ENCODE peak calls at places on chromosomes 5 and 9, in six cellular contexts. One of them, this sample, is unnamed.

GRCh38 chr5:141369994-141370848 is at the start of gene PCDHGB3:
- DNase-seq in left ventricle myocardium inferior: peak
- DNase-seq in neuronal stem cell: no peak
- DNase-seq in CD8-positive, alpha-beta T cell: no peak
- DNase-seq in fibroblast of lung: peak
- DNase-seq in spleen: no peak
- DNase-seq in this sample: peak

GRCh38 chr5:135877570-135878155 is 18.0 kb downstream of the IL9 start:
- DNase-seq in fibroblast of lung: no peak
- DNase-seq in neuronal stem cell: no peak
- DNase-seq in spleen: no peak
- DNase-seq in left ventricle myocardium inferior: no peak
- DNase-seq in CD8-positive, alpha-beta T cell: peak
- DNase-seq in this sample: no peak

GRCh38 chr5:26024774-26025173 is 1013.6 kb downstream of the CDH9 start:
- DNase-seq in spleen: no peak
- DNase-seq in CD8-positive, alpha-beta T cell: no peak
- DNase-seq in fibroblast of lung: no peak
- DNase-seq in left ventricle myocardium inferior: no peak
- DNase-seq in neuronal stem cell: no peak
- DNase-seq in this sample: no peak

GRCh38 chr5:116576043-116576713 is 1.6 kb upstream of the SEMA6A start:
- DNase-seq in spleen: peak
- DNase-seq in left ventricle myocardium inferior: peak
- DNase-seq in CD8-positive, alpha-beta T cell: no peak
- DNase-seq in neuronal stem cell: peak
- DNase-seq in fibroblast of lung: peak
- DNase-seq in this sample: peak

GRCh38 chr5:156411-157072 is 34.8 kb upstream of the LRRC14B start:
- DNase-seq in neuronal stem cell: no peak
- DNase-seq in left ventricle myocardium inferior: no peak
- DNase-seq in spleen: peak
- DNase-seq in CD8-positive, alpha-beta T cell: peak
- DNase-seq in fibroblast of lung: no peak
- DNase-seq in this sample: no peak

GRCh38 chr5:11422342-11422741 is 481.9 kb downstream of the CTNND2 start:
- DNase-seq in CD8-positive, alpha-beta T cell: no peak
- DNase-seq in left ventricle myocardium inferior: no peak
- DNase-seq in spleen: no peak
- DNase-seq in fibroblast of lung: no peak
- DNase-seq in neuronal stem cell: no peak
- DNase-seq in this sample: no peak

GRCh38 chr5:96565843-96566242 is 96.3 kb upstream of the CAST start:
- DNase-seq in left ventricle myocardium inferior: no peak
- DNase-seq in fibroblast of lung: peak
- DNase-seq in neuronal stem cell: no peak
- DNase-seq in spleen: no peak
- DNase-seq in CD8-positive, alpha-beta T cell: no peak
- DNase-seq in this sample: no peak

GRCh38 chr5:42545038-42545437 is 121.8 kb downstream of the GHR start:
- DNase-seq in left ventricle myocardium inferior: no peak
- DNase-seq in neuronal stem cell: no peak
- DNase-seq in spleen: no peak
- DNase-seq in fibroblast of lung: no peak
- DNase-seq in CD8-positive, alpha-beta T cell: no peak
- DNase-seq in this sample: no peak

GRCh38 chr9:90310523-90310879 is 332.1 kb downstream of the DIRAS2 start:
- DNase-seq in fibroblast of lung: no peak
- DNase-seq in neuronal stem cell: no peak
- DNase-seq in left ventricle myocardium inferior: no peak
- DNase-seq in spleen: no peak
- DNase-seq in CD8-positive, alpha-beta T cell: no peak
- DNase-seq in this sample: no peak

GRCh38 chr5:9544502-9545300 is 1.2 kb downstream of the SEMA5A start:
- DNase-seq in left ventricle myocardium inferior: peak
- DNase-seq in fibroblast of lung: peak
- DNase-seq in neuronal stem cell: peak
- DNase-seq in spleen: peak
- DNase-seq in CD8-positive, alpha-beta T cell: no peak
- DNase-seq in this sample: peak

GRCh38 chr5:106367281-106367680 is 1303.5 kb downstream of the EFNA5 start:
- DNase-seq in CD8-positive, alpha-beta T cell: no peak
- DNase-seq in neuronal stem cell: no peak
- DNase-seq in left ventricle myocardium inferior: no peak
- DNase-seq in fibroblast of lung: no peak
- DNase-seq in spleen: no peak
- DNase-seq in this sample: no peak

GRCh38 chr5:34048143-34048542 is 5.1 kb upstream of the C1QTNF3 start:
- DNase-seq in CD8-positive, alpha-beta T cell: no peak
- DNase-seq in neuronal stem cell: no peak
- DNase-seq in fibroblast of lung: no peak
- DNase-seq in left ventricle myocardium inferior: no peak
- DNase-seq in spleen: no peak
- DNase-seq in this sample: no peak

GRCh38 chr5:136994154-136994553 is 505.0 kb downstream of the SPOCK1 start:
- DNase-seq in spleen: no peak
- DNase-seq in fibroblast of lung: no peak
- DNase-seq in neuronal stem cell: no peak
- DNase-seq in left ventricle myocardium inferior: no peak
- DNase-seq in CD8-positive, alpha-beta T cell: no peak
- DNase-seq in this sample: no peak

GRCh38 chr5:14870347-14871083 is 1.1 kb downstream of the ANKH start:
- DNase-seq in left ventricle myocardium inferior: peak
- DNase-seq in spleen: peak
- DNase-seq in neuronal stem cell: no peak
- DNase-seq in CD8-positive, alpha-beta T cell: peak
- DNase-seq in fibroblast of lung: no peak
- DNase-seq in this sample: no peak

GRCh38 chr5:170440771-170441370 is 51.7 kb upstream of the KCNMB1 start:
- DNase-seq in spleen: no peak
- DNase-seq in neuronal stem cell: no peak
- DNase-seq in fibroblast of lung: no peak
- DNase-seq in CD8-positive, alpha-beta T cell: peak
- DNase-seq in left ventricle myocardium inferior: no peak
- DNase-seq in this sample: no peak
- H3K27ac ChIP-seq in spleen: no peak
- H3K27ac ChIP-seq in neuronal stem cell: no peak
- H3K27ac ChIP-seq in fibroblast of lung: no peak
- H3K27ac ChIP-seq in CD8-positive, alpha-beta T cell: no peak
- H3K27ac ChIP-seq in left ventricle myocardium inferior: no peak
- H3K27ac ChIP-seq in this sample: no peak

DNA sequence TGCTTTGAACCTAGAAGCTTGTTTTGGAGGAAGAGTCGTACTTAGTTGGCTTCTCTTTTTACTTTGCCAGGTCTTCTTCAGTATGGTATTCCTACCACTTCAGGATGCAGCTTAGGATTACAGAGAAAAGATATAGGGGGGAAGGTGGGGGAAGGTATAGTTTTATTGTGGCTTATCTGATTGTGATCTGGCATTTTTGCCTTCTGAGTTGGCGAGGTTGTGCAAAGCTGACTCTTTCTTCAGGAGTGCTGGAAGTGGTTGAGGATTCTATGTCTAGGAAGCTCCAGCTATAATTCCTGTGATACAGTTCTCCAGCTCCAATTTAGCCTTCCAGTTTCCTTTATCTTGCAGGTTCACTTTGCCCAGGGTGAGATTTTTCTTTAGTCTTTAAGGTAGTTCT is 7.0 kb downstream of the CDC42SE2 start:
- DNase-seq in spleen: no peak
- DNase-seq in CD8-positive, alpha-beta T cell: no peak
- DNase-seq in left ventricle myocardium inferior: no peak
- DNase-seq in neuronal stem cell: no peak
- DNase-seq in fibroblast of lung: no peak
- DNase-seq in this sample: no peak
- H3K4me3 ChIP-seq in spleen: no peak
- H3K4me3 ChIP-seq in CD8-positive, alpha-beta T cell: peak
- H3K4me3 ChIP-seq in left ventricle myocardium inferior: no peak
- H3K4me3 ChIP-seq in neuronal stem cell: no peak
- H3K4me3 ChIP-seq in fibroblast of lung: no peak
- H3K4me3 ChIP-seq in this sample: no peak

GRCh38 chr5:74507596-74507995 is 132.9 kb downstream of the ENC1 start:
- DNase-seq in left ventricle myocardium inferior: no peak
- DNase-seq in CD8-positive, alpha-beta T cell: no peak
- DNase-seq in spleen: no peak
- DNase-seq in fibroblast of lung: no peak
- DNase-seq in neuronal stem cell: no peak
- DNase-seq in this sample: no peak

GRCh38 chr5:74501674-74502478 is 138.7 kb downstream of the ENC1 start:
- DNase-seq in CD8-positive, alpha-beta T cell: no peak
- DNase-seq in left ventricle myocardium inferior: no peak
- DNase-seq in neuronal stem cell: no peak
- DNase-seq in fibroblast of lung: no peak
- DNase-seq in spleen: no peak
- DNase-seq in this sample: no peak

GRCh38 chr5:74502479-74502950 is 138.0 kb downstream of the ENC1 start:
- DNase-seq in CD8-positive, alpha-beta T cell: no peak
- DNase-seq in neuronal stem cell: no peak
- DNase-seq in left ventricle myocardium inferior: no peak
- DNase-seq in fibroblast of lung: no peak
- DNase-seq in spleen: no peak
- DNase-seq in this sample: no peak

GRCh38 chr5:74506119-74506518 is 134.4 kb downstream of the ENC1 start:
- DNase-seq in CD8-positive, alpha-beta T cell: no peak
- DNase-seq in left ventricle myocardium inferior: no peak
- DNase-seq in spleen: no peak
- DNase-seq in fibroblast of lung: no peak
- DNase-seq in neuronal stem cell: no peak
- DNase-seq in this sample: no peak

GRCh38 chr5:74504463-74504862 is 136.1 kb downstream of the ENC1 start:
- DNase-seq in fibroblast of lung: no peak
- DNase-seq in left ventricle myocardium inferior: no peak
- DNase-seq in neuronal stem cell: no peak
- DNase-seq in CD8-positive, alpha-beta T cell: no peak
- DNase-seq in spleen: no peak
- DNase-seq in this sample: no peak
- H3K27ac ChIP-seq in fibroblast of lung: no peak
- H3K27ac ChIP-seq in left ventricle myocardium inferior: no peak
- H3K27ac ChIP-seq in neuronal stem cell: no peak
- H3K27ac ChIP-seq in CD8-positive, alpha-beta T cell: no peak
- H3K27ac ChIP-seq in spleen: no peak
- H3K27ac ChIP-seq in this sample: no peak

GRCh38 chr5:104817127-104817526 is 1254.5 kb upstream of the NUDT12 start:
- DNase-seq in left ventricle myocardium inferior: no peak
- DNase-seq in spleen: no peak
- DNase-seq in fibroblast of lung: no peak
- DNase-seq in neuronal stem cell: no peak
- DNase-seq in CD8-positive, alpha-beta T cell: no peak
- DNase-seq in this sample: no peak
- H3K4me3 ChIP-seq in left ventricle myocardium inferior: no peak
- H3K4me3 ChIP-seq in spleen: no peak
- H3K4me3 ChIP-seq in fibroblast of lung: no peak
- H3K4me3 ChIP-seq in neuronal stem cell: no peak
- H3K4me3 ChIP-seq in CD8-positive, alpha-beta T cell: no peak
- H3K4me3 ChIP-seq in this sample: no peak

GRCh38 chr9:122383992-122384461 is 13.2 kb downstream of the PTGS1 start:
- DNase-seq in fibroblast of lung: peak
- DNase-seq in left ventricle myocardium inferior: no peak
- DNase-seq in spleen: no peak
- DNase-seq in CD8-positive, alpha-beta T cell: no peak
- DNase-seq in neuronal stem cell: no peak
- DNase-seq in this sample: no peak
- H3K27ac ChIP-seq in fibroblast of lung: peak
- H3K27ac ChIP-seq in left ventricle myocardium inferior: no peak
- H3K27ac ChIP-seq in spleen: no peak
- H3K27ac ChIP-seq in CD8-positive, alpha-beta T cell: no peak
- H3K27ac ChIP-seq in neuronal stem cell: no peak
- H3K27ac ChIP-seq in this sample: no peak

DNA sequence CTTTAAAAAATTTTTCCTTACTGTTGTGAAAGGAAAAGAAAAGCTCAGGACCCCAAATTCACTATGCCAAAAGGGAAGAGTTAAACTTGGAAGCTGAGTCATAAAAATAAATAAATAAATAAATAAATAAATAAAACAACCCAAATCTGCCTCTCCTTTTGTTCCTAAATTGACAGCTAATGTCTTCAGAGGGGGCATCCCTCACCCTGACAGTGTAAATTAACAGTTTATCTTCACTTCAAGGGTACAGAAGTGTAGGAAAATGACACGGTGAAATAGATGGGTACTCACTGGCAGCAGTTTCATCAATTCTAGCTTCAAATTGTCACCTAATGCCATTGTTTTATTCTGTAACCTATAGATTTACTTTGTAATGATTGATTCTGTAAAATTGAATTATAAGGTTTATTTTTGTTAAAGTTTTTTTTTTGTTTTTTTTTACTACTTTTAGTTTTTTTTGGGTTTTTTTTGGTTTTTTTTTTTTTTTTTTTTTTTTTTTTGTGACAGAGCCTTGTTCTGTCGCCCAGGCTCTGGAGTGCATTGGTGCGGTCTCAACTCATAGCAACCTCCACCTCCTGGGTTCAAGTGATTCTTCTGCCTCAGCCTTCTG is 18.5 kb upstream of the ANXA1 start:
- DNase-seq in neuronal stem cell: no peak
- DNase-seq in left ventricle myocardium inferior: no peak
- DNase-seq in spleen: no peak
- DNase-seq in CD8-positive, alpha-beta T cell: no peak
- DNase-seq in fibroblast of lung: no peak
- DNase-seq in this sample: no peak
- H3K4me3 ChIP-seq in neuronal stem cell: no peak
- H3K4me3 ChIP-seq in left ventricle myocardium inferior: peak
- H3K4me3 ChIP-seq in spleen: no peak
- H3K4me3 ChIP-seq in CD8-positive, alpha-beta T cell: peak
- H3K4me3 ChIP-seq in fibroblast of lung: peak
- H3K4me3 ChIP-seq in this sample: no peak

GRCh38 chr9:32841314-32841713 is 58.0 kb downstream of the TMEM215 start:
- DNase-seq in fibroblast of lung: no peak
- DNase-seq in spleen: no peak
- DNase-seq in left ventricle myocardium inferior: no peak
- DNase-seq in neuronal stem cell: no peak
- DNase-seq in CD8-positive, alpha-beta T cell: no peak
- DNase-seq in this sample: no peak

GRCh38 chr9:32837551-32838058 is 54.3 kb downstream of the TMEM215 start:
- DNase-seq in CD8-positive, alpha-beta T cell: no peak
- DNase-seq in spleen: no peak
- DNase-seq in neuronal stem cell: no peak
- DNase-seq in left ventricle myocardium inferior: no peak
- DNase-seq in fibroblast of lung: no peak
- DNase-seq in this sample: no peak

GRCh38 chr9:32839013-32839442 is 55.7 kb downstream of the TMEM215 start:
- DNase-seq in spleen: no peak
- DNase-seq in CD8-positive, alpha-beta T cell: no peak
- DNase-seq in fibroblast of lung: no peak
- DNase-seq in left ventricle myocardium inferior: no peak
- DNase-seq in neuronal stem cell: no peak
- DNase-seq in this sample: no peak

GRCh38 chr9:32843295-32843694 is 60.0 kb downstream of the TMEM215 start:
- DNase-seq in spleen: no peak
- DNase-seq in fibroblast of lung: no peak
- DNase-seq in CD8-positive, alpha-beta T cell: no peak
- DNase-seq in neuronal stem cell: no peak
- DNase-seq in left ventricle myocardium inferior: no peak
- DNase-seq in this sample: no peak

DNA sequence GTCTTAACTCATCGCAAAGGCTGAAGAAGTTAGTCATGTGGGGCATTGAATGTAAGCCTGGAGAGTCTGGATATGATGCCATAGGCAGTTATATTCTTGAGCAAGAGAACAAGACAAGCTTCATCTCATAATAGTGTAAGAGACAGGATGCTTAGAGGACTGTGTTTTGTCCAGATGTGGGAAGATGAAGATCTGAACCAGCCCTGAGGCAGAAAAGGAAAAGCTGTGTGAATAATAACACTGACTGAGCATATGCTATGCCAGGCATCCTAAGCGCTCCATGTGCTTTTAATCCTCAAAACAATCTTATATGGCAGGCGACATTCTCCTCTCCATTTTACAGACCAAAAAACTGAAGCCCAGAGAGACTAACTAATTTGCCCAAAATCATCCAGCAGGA is 56.1 kb downstream of the TMEM215 start:
- DNase-seq in fibroblast of lung: no peak
- DNase-seq in neuronal stem cell: no peak
- DNase-seq in spleen: no peak
- DNase-seq in left ventricle myocardium inferior: no peak
- DNase-seq in CD8-positive, alpha-beta T cell: no peak
- DNase-seq in this sample: no peak
- H3K27ac ChIP-seq in fibroblast of lung: no peak
- H3K27ac ChIP-seq in neuronal stem cell: no peak
- H3K27ac ChIP-seq in spleen: no peak
- H3K27ac ChIP-seq in left ventricle myocardium inferior: no peak
- H3K27ac ChIP-seq in CD8-positive, alpha-beta T cell: no peak
- H3K27ac ChIP-seq in this sample: no peak

This sample was measured in body of pancreas.